ENCODE peak calls at places on chromosome 1, in five cellular contexts. One of them, this sample, is unnamed.

GRCh38 chr1:3465091-3465934 is 10.8 kb downstream of the ARHGEF16 start:
- DNase-seq in activated T-cell treated with anti-CD3 and anti-CD28 coated beads, Interleukin-2, amount 50 U/mL, for 4 hours: no peak
- DNase-seq in ovary: no peak
- DNase-seq in fibroblast of mammary gland: no peak
- DNase-seq in psoas muscle: no peak
- DNase-seq in this sample: no peak

GRCh38 chr1:67754526-67754920 is 69.5 kb downstream of the GADD45A start:
- DNase-seq in activated T-cell treated with anti-CD3 and anti-CD28 coated beads, Interleukin-2, amount 50 U/mL, for 4 hours: no peak
- DNase-seq in ovary: no peak
- DNase-seq in fibroblast of mammary gland: no peak
- DNase-seq in psoas muscle: no peak
- DNase-seq in this sample: no peak

GRCh38 chr1:79040424-79041089 is 34.0 kb upstream of the ADGRL4 start:
- DNase-seq in activated T-cell treated with anti-CD3 and anti-CD28 coated beads, Interleukin-2, amount 50 U/mL, for 4 hours: no peak
- DNase-seq in ovary: no peak
- DNase-seq in fibroblast of mammary gland: peak
- DNase-seq in psoas muscle: no peak
- DNase-seq in this sample: no peak

GRCh38 chr1:25664357-25664796 is 47.8 kb downstream of the MAN1C1 start:
- DNase-seq in activated T-cell treated with anti-CD3 and anti-CD28 coated beads, Interleukin-2, amount 50 U/mL, for 4 hours: no peak
- DNase-seq in ovary: no peak
- DNase-seq in fibroblast of mammary gland: no peak
- DNase-seq in psoas muscle: no peak
- DNase-seq in this sample: no peak

GRCh38 chr1:41152622-41153044 is 89.5 kb downstream of the SCMH1 start:
- DNase-seq in activated T-cell treated with anti-CD3 and anti-CD28 coated beads, Interleukin-2, amount 50 U/mL, for 4 hours: no peak
- DNase-seq in ovary: no peak
- DNase-seq in fibroblast of mammary gland: peak
- DNase-seq in psoas muscle: no peak
- DNase-seq in this sample: no peak

GRCh38 chr1:230126529-230127104 is 59.6 kb downstream of the GALNT2 start:
- DNase-seq in activated T-cell treated with anti-CD3 and anti-CD28 coated beads, Interleukin-2, amount 50 U/mL, for 4 hours: no peak
- DNase-seq in ovary: no peak
- DNase-seq in fibroblast of mammary gland: no peak
- DNase-seq in psoas muscle: no peak
- DNase-seq in this sample: no peak

GRCh38 chr1:115822117-115822516 is 18.8 kb downstream of the NHLH2 start:
- DNase-seq in activated T-cell treated with anti-CD3 and anti-CD28 coated beads, Interleukin-2, amount 50 U/mL, for 4 hours: no peak
- DNase-seq in ovary: no peak
- DNase-seq in fibroblast of mammary gland: no peak
- DNase-seq in psoas muscle: no peak
- DNase-seq in this sample: no peak

GRCh38 chr1:67138813-67139539 is 4.2 kb upstream of the C1orf141 start:
- DNase-seq in activated T-cell treated with anti-CD3 and anti-CD28 coated beads, Interleukin-2, amount 50 U/mL, for 4 hours: no peak
- DNase-seq in ovary: no peak
- DNase-seq in fibroblast of mammary gland: no peak
- DNase-seq in psoas muscle: no peak
- DNase-seq in this sample: no peak

GRCh38 chr1:47569681-47570470 is 132.0 kb downstream of the FOXD2 start:
- DNase-seq in activated T-cell treated with anti-CD3 and anti-CD28 coated beads, Interleukin-2, amount 50 U/mL, for 4 hours: no peak
- DNase-seq in ovary: no peak
- DNase-seq in fibroblast of mammary gland: peak
- DNase-seq in psoas muscle: peak
- DNase-seq in this sample: no peak

GRCh38 chr1:110135268-110136065 is 14.8 kb upstream of the SLC6A17 start:
- DNase-seq in activated T-cell treated with anti-CD3 and anti-CD28 coated beads, Interleukin-2, amount 50 U/mL, for 4 hours: no peak
- DNase-seq in ovary: no peak
- DNase-seq in fibroblast of mammary gland: no peak
- DNase-seq in psoas muscle: no peak
- DNase-seq in this sample: no peak

GRCh38 chr1:7299329-7299799 is 471.7 kb upstream of the VAMP3 start:
- DNase-seq in activated T-cell treated with anti-CD3 and anti-CD28 coated beads, Interleukin-2, amount 50 U/mL, for 4 hours: no peak
- DNase-seq in ovary: peak
- DNase-seq in fibroblast of mammary gland: peak
- DNase-seq in psoas muscle: peak
- DNase-seq in this sample: no peak

GRCh38 chr1:47440052-47440848 is 2.4 kb downstream of the FOXD2 start:
- DNase-seq in activated T-cell treated with anti-CD3 and anti-CD28 coated beads, Interleukin-2, amount 50 U/mL, for 4 hours: no peak
- DNase-seq in ovary: no peak
- DNase-seq in fibroblast of mammary gland: no peak
- DNase-seq in psoas muscle: no peak
- DNase-seq in this sample: no peak

GRCh38 chr1:8047686-8048522 is 21.8 kb upstream of the ERRFI1 start:
- DNase-seq in activated T-cell treated with anti-CD3 and anti-CD28 coated beads, Interleukin-2, amount 50 U/mL, for 4 hours: no peak
- DNase-seq in ovary: no peak
- DNase-seq in fibroblast of mammary gland: peak
- DNase-seq in psoas muscle: no peak
- DNase-seq in this sample: no peak

GRCh38 chr1:223401873-223402789 is 8.9 kb downstream of the CCDC185 start:
- DNase-seq in activated T-cell treated with anti-CD3 and anti-CD28 coated beads, Interleukin-2, amount 50 U/mL, for 4 hours: no peak
- DNase-seq in ovary: no peak
- DNase-seq in fibroblast of mammary gland: peak
- DNase-seq in psoas muscle: no peak
- DNase-seq in this sample: no peak

GRCh38 chr1:59856725-59857338 is 42.1 kb downstream of the HOOK1 start:
- DNase-seq in activated T-cell treated with anti-CD3 and anti-CD28 coated beads, Interleukin-2, amount 50 U/mL, for 4 hours: no peak
- DNase-seq in ovary: no peak
- DNase-seq in fibroblast of mammary gland: no peak
- DNase-seq in psoas muscle: no peak
- DNase-seq in this sample: no peak

GRCh38 chr1:87833158-87833557 is 504.5 kb downstream of the LMO4 start:
- DNase-seq in activated T-cell treated with anti-CD3 and anti-CD28 coated beads, Interleukin-2, amount 50 U/mL, for 4 hours: no peak
- DNase-seq in ovary: no peak
- DNase-seq in fibroblast of mammary gland: peak
- DNase-seq in psoas muscle: no peak
- DNase-seq in this sample: no peak

GRCh38 chr1:221717491-221717865 is 24.4 kb downstream of the DUSP10 start:
- DNase-seq in activated T-cell treated with anti-CD3 and anti-CD28 coated beads, Interleukin-2, amount 50 U/mL, for 4 hours: no peak
- DNase-seq in ovary: no peak
- DNase-seq in fibroblast of mammary gland: no peak
- DNase-seq in psoas muscle: no peak
- DNase-seq in this sample: no peak

GRCh38 chr1:62337785-62338631 is 18.8 kb upstream of the KANK4 start:
- DNase-seq in activated T-cell treated with anti-CD3 and anti-CD28 coated beads, Interleukin-2, amount 50 U/mL, for 4 hours: no peak
- DNase-seq in ovary: no peak
- DNase-seq in fibroblast of mammary gland: no peak
- DNase-seq in psoas muscle: no peak
- DNase-seq in this sample: no peak

GRCh38 chr1:96096138-96097011 is 625.2 kb upstream of the PTBP2 start:
- DNase-seq in activated T-cell treated with anti-CD3 and anti-CD28 coated beads, Interleukin-2, amount 50 U/mL, for 4 hours: no peak
- DNase-seq in ovary: no peak
- DNase-seq in fibroblast of mammary gland: no peak
- DNase-seq in psoas muscle: no peak
- DNase-seq in this sample: no peak

GRCh38 chr1:210123383-210123782 is 109.2 kb upstream of the SERTAD4 start:
- DNase-seq in activated T-cell treated with anti-CD3 and anti-CD28 coated beads, Interleukin-2, amount 50 U/mL, for 4 hours: no peak
- DNase-seq in ovary: no peak
- DNase-seq in fibroblast of mammary gland: no peak
- DNase-seq in psoas muscle: no peak
- DNase-seq in this sample: no peak

GRCh38 chr1:212605441-212605976 is 3.1 kb upstream of the ATF3 start:
- DNase-seq in activated T-cell treated with anti-CD3 and anti-CD28 coated beads, Interleukin-2, amount 50 U/mL, for 4 hours: no peak
- DNase-seq in ovary: no peak
- DNase-seq in fibroblast of mammary gland: no peak
- DNase-seq in psoas muscle: no peak
- DNase-seq in this sample: no peak

GRCh38 chr1:108560143-108560429 is 186 bp downstream of the EEIG2 start:
- DNase-seq in activated T-cell treated with anti-CD3 and anti-CD28 coated beads, Interleukin-2, amount 50 U/mL, for 4 hours: no peak
- DNase-seq in ovary: no peak
- DNase-seq in fibroblast of mammary gland: no peak
- DNase-seq in psoas muscle: no peak
- DNase-seq in this sample: no peak

GRCh38 chr1:27342778-27343638 is 1.2 kb downstream of the SYTL1 start:
- DNase-seq in activated T-cell treated with anti-CD3 and anti-CD28 coated beads, Interleukin-2, amount 50 U/mL, for 4 hours: peak
- DNase-seq in ovary: no peak
- DNase-seq in fibroblast of mammary gland: no peak
- DNase-seq in psoas muscle: no peak
- DNase-seq in this sample: peak

GRCh38 chr1:206672011-206672688 is 12.6 kb upstream of the MAPKAPK2 start:
- DNase-seq in activated T-cell treated with anti-CD3 and anti-CD28 coated beads, Interleukin-2, amount 50 U/mL, for 4 hours: no peak
- DNase-seq in ovary: no peak
- DNase-seq in fibroblast of mammary gland: no peak
- DNase-seq in psoas muscle: no peak
- DNase-seq in this sample: no peak

GRCh38 chr1:116772648-116773045 is 18.4 kb downstream of the CD2 start:
- DNase-seq in activated T-cell treated with anti-CD3 and anti-CD28 coated beads, Interleukin-2, amount 50 U/mL, for 4 hours: no peak
- DNase-seq in ovary: no peak
- DNase-seq in fibroblast of mammary gland: peak
- DNase-seq in psoas muscle: no peak
- DNase-seq in this sample: no peak

GRCh38 chr1:2236695-2237677 is 8.9 kb downstream of the SKI start:
- DNase-seq in activated T-cell treated with anti-CD3 and anti-CD28 coated beads, Interleukin-2, amount 50 U/mL, for 4 hours: peak
- DNase-seq in ovary: no peak
- DNase-seq in fibroblast of mammary gland: no peak
- DNase-seq in psoas muscle: peak
- DNase-seq in this sample: peak

GRCh38 chr1:109975718-109976117 is 8.8 kb upstream of the AHCYL1 start:
- DNase-seq in activated T-cell treated with anti-CD3 and anti-CD28 coated beads, Interleukin-2, amount 50 U/mL, for 4 hours: no peak
- DNase-seq in ovary: no peak
- DNase-seq in fibroblast of mammary gland: peak
- DNase-seq in psoas muscle: no peak
- DNase-seq in this sample: no peak

GRCh38 chr1:204190212-204191211 is 5.8 kb downstream of the KISS1 start:
- DNase-seq in activated T-cell treated with anti-CD3 and anti-CD28 coated beads, Interleukin-2, amount 50 U/mL, for 4 hours: peak
- DNase-seq in ovary: peak
- DNase-seq in fibroblast of mammary gland: peak
- DNase-seq in psoas muscle: no peak
- DNase-seq in this sample: peak

GRCh38 chr1:172500207-172500606 is 32.7 kb upstream of the SUCO start:
- DNase-seq in activated T-cell treated with anti-CD3 and anti-CD28 coated beads, Interleukin-2, amount 50 U/mL, for 4 hours: no peak
- DNase-seq in ovary: no peak
- DNase-seq in fibroblast of mammary gland: no peak
- DNase-seq in psoas muscle: no peak
- DNase-seq in this sample: no peak

GRCh38 chr1:12678350-12678749 is 34.5 kb downstream of the AADACL4 start:
- DNase-seq in activated T-cell treated with anti-CD3 and anti-CD28 coated beads, Interleukin-2, amount 50 U/mL, for 4 hours: no peak
- DNase-seq in ovary: no peak
- DNase-seq in fibroblast of mammary gland: no peak
- DNase-seq in psoas muscle: no peak
- DNase-seq in this sample: no peak

GRCh38 chr1:59150537-59151386 is 146.1 kb upstream of the FGGY start:
- DNase-seq in activated T-cell treated with anti-CD3 and anti-CD28 coated beads, Interleukin-2, amount 50 U/mL, for 4 hours: no peak
- DNase-seq in ovary: peak
- DNase-seq in fibroblast of mammary gland: peak
- DNase-seq in psoas muscle: peak
- DNase-seq in this sample: no peak

GRCh38 chr1:48190893-48191292 is 31.6 kb upstream of the SLC5A9 start:
- DNase-seq in activated T-cell treated with anti-CD3 and anti-CD28 coated beads, Interleukin-2, amount 50 U/mL, for 4 hours: no peak
- DNase-seq in ovary: no peak
- DNase-seq in fibroblast of mammary gland: no peak
- DNase-seq in psoas muscle: no peak
- DNase-seq in this sample: no peak

GRCh38 chr1:35505911-35506798 is 51.0 kb downstream of the KIAA0319L start:
- DNase-seq in activated T-cell treated with anti-CD3 and anti-CD28 coated beads, Interleukin-2, amount 50 U/mL, for 4 hours: peak
- DNase-seq in ovary: no peak
- DNase-seq in fibroblast of mammary gland: peak
- DNase-seq in psoas muscle: no peak
- DNase-seq in this sample: peak

GRCh38 chr1:231518485-231519035 is 9.9 kb upstream of the TSNAX start:
- DNase-seq in activated T-cell treated with anti-CD3 and anti-CD28 coated beads, Interleukin-2, amount 50 U/mL, for 4 hours: no peak
- DNase-seq in ovary: no peak
- DNase-seq in fibroblast of mammary gland: no peak
- DNase-seq in psoas muscle: no peak
- DNase-seq in this sample: no peak

GRCh38 chr1:166273618-166274017 is 106.8 kb upstream of the FAM78B start:
- DNase-seq in activated T-cell treated with anti-CD3 and anti-CD28 coated beads, Interleukin-2, amount 50 U/mL, for 4 hours: no peak
- DNase-seq in ovary: no peak
- DNase-seq in fibroblast of mammary gland: no peak
- DNase-seq in psoas muscle: no peak
- DNase-seq in this sample: no peak

GRCh38 chr1:67534627-67535065 is 104.4 kb upstream of the SERBP1 start:
- DNase-seq in activated T-cell treated with anti-CD3 and anti-CD28 coated beads, Interleukin-2, amount 50 U/mL, for 4 hours: no peak
- DNase-seq in ovary: no peak
- DNase-seq in fibroblast of mammary gland: peak
- DNase-seq in psoas muscle: no peak
- DNase-seq in this sample: no peak

GRCh38 chr1:232962761-232963357 is 12.4 kb downstream of the NTPCR start:
- DNase-seq in activated T-cell treated with anti-CD3 and anti-CD28 coated beads, Interleukin-2, amount 50 U/mL, for 4 hours: no peak
- DNase-seq in ovary: no peak
- DNase-seq in fibroblast of mammary gland: peak
- DNase-seq in psoas muscle: no peak
- DNase-seq in this sample: no peak

GRCh38 chr1:21821385-21822019 is 9.4 kb downstream of the LDLRAD2 start:
- DNase-seq in activated T-cell treated with anti-CD3 and anti-CD28 coated beads, Interleukin-2, amount 50 U/mL, for 4 hours: no peak
- DNase-seq in ovary: no peak
- DNase-seq in fibroblast of mammary gland: no peak
- DNase-seq in psoas muscle: no peak
- DNase-seq in this sample: no peak

GRCh38 chr1:183236158-183236725 is 50.2 kb downstream of the LAMC2 start:
- DNase-seq in activated T-cell treated with anti-CD3 and anti-CD28 coated beads, Interleukin-2, amount 50 U/mL, for 4 hours: no peak
- DNase-seq in ovary: no peak
- DNase-seq in fibroblast of mammary gland: no peak
- DNase-seq in psoas muscle: no peak
- DNase-seq in this sample: no peak